ENCODE peak calls at places on chromosome 3, in nine cellular contexts. X, B, Z, T, M, P, S, K and F are unnamed samples.

GRCh38 chr3:19901337-19901736 is 32.7 kb downstream of the EFHB start:
- DNase-seq in X (peak), T (no peak), P (no peak), B (no peak), Z (no peak), S (no peak), M (no peak), K (no peak), F (no peak)

GRCh38 chr3:149000207-149000745 is 8.9 kb downstream of the GYG1 start:
- DNase-seq in T (no peak), X (no peak), B (no peak), M (no peak), P (no peak), K (no peak), Z (no peak), S (no peak), F (no peak)

GRCh38 chr3:82353281-82354171 is 592.1 kb upstream of the GBE1 start:
- DNase-seq in T (no peak), X (no peak), M (no peak), K (no peak), B (no peak), Z (no peak), P (no peak), S (no peak), F (no peak)

GRCh38 chr3:61637088-61638051 is 76.0 kb downstream of the PTPRG start:
- DNase-seq in M (no peak), B (no peak), P (no peak), T (peak), K (no peak), X (peak), Z (no peak), S (no peak), F (no peak)

GRCh38 chr3:154235330-154235729 is 89.0 kb downstream of the DHX36 start:
- DNase-seq in X (no peak), T (no peak), K (no peak), B (no peak), Z (no peak), S (no peak), M (no peak), P (no peak), F (no peak)

GRCh38 chr3:171307988-171308387 is 152.2 kb downstream of the TNIK start:
- DNase-seq in T (no peak), Z (no peak), B (no peak), S (no peak), M (no peak), X (no peak), K (no peak), P (no peak), F (no peak)

GRCh38 chr3:167913218-167913902 is 177.8 kb downstream of the SERPINI1 start:
- DNase-seq in T (no peak), S (no peak), X (peak), K (no peak), P (no peak), Z (peak), B (peak), M (peak), F (no peak)

GRCh38 chr3:34237946-34238345 is 439.5 kb downstream of the PDCD6IP start:
- DNase-seq in S (no peak), K (no peak), B (no peak), Z (no peak), P (no peak), M (no peak), T (no peak), X (no peak), F (no peak)

GRCh38 chr3:186340211-186340610 is 21.8 kb downstream of the DGKG start:
- DNase-seq in M (no peak), K (no peak), X (no peak), S (no peak), B (no peak), Z (no peak), T (no peak), P (no peak), F (no peak)

GRCh38 chr3:120894285-120894684 is 13.7 kb upstream of the STXBP5L start:
- DNase-seq in S (no peak), B (no peak), Z (peak), K (no peak), P (no peak), T (no peak), M (no peak), X (peak), F (no peak)

GRCh38 chr3:11808231-11808630 is 38.5 kb downstream of the TAMM41 start:
- DNase-seq in Z (no peak), T (no peak), K (no peak), M (no peak), P (no peak), X (no peak), S (no peak), B (no peak), F (no peak)

GRCh38 chr3:36908647-36909180 is 36.1 kb downstream of the TRANK1 start:
- DNase-seq in T (no peak), Z (no peak), X (no peak), K (no peak), B (no peak), M (no peak), P (no peak), S (no peak), F (peak)

GRCh38 chr3:125059488-125060245 is 3.9 kb upstream of the HEG1 start:
- DNase-seq in T (no peak), S (no peak), Z (no peak), B (no peak), K (no peak), M (no peak), P (no peak), X (peak), F (no peak)

DNA sequence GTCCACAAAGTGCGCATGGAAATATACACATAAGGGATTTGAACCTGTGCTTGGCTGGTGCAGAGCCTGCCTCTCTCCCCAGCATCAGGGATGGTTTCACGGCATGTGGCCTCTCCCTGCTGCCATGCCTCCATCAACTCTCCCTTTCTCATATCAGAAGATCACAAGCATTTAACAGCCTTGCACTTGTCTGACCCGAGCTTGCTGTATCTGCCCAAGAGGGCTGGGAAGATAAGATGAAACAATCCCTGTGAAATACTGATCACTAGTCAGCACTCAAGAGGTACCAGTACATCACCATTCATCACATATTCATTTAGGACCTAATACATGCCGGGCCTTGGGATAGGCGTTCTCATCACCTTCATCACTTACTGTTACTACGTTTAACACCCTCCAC is 107.6 kb upstream of the ARHGEF3 start:
- DNase-seq in S (no peak), T (no peak), M (no peak), B (no peak), P (no peak), Z (no peak), K (no peak), X (no peak), F (no peak)
- TF ChIP-seq CTCF in S (no peak), T (no peak), M (no peak), B (no peak), P (no peak), Z (no peak), K (no peak), X (no peak), F (no peak)

GRCh38 chr3:12896206-12896697 is 54.9 kb upstream of the RPL32 start:
- DNase-seq in K (no peak), X (peak), S (no peak), M (no peak), B (peak), P (no peak), Z (no peak), T (no peak), F (no peak)
- TF ChIP-seq CTCF in K (no peak), X (peak), S (no peak), M (no peak), B (no peak), P (no peak), Z (no peak), T (no peak), F (no peak)

GRCh38 chr3:123447416-123447748 is 1.5 kb downstream of the ADCY5 start:
- DNase-seq in S (peak), M (no peak), X (no peak), K (no peak), B (no peak), P (no peak), Z (no peak), T (no peak), F (no peak)

GRCh38 chr3:123448503-123449091 is at the start of gene ADCY5:
- DNase-seq in T (peak), B (no peak), Z (peak), P (no peak), X (no peak), K (no peak), S (peak), M (peak), F (no peak)

GRCh38 chr3:123449092-123449985 is 449 bp upstream of the ADCY5 start:
- DNase-seq in P (no peak), S (peak), M (peak), Z (peak), K (no peak), B (no peak), X (peak), T (peak), F (no peak)

GRCh38 chr3:123446610-123447109 is 2.2 kb downstream of the ADCY5 start:
- DNase-seq in P (no peak), B (no peak), M (no peak), K (no peak), X (no peak), T (no peak), Z (no peak), S (peak), F (no peak)

GRCh38 chr3:123447749-123448502 is 964 bp downstream of the ADCY5 start:
- DNase-seq in B (no peak), P (no peak), M (peak), S (no peak), T (peak), X (no peak), K (no peak), Z (peak), F (no peak)
- TF ChIP-seq CTCF in B (no peak), P (no peak), M (no peak), S (no peak), T (peak), X (no peak), K (no peak), Z (no peak), F (no peak)

DNA sequence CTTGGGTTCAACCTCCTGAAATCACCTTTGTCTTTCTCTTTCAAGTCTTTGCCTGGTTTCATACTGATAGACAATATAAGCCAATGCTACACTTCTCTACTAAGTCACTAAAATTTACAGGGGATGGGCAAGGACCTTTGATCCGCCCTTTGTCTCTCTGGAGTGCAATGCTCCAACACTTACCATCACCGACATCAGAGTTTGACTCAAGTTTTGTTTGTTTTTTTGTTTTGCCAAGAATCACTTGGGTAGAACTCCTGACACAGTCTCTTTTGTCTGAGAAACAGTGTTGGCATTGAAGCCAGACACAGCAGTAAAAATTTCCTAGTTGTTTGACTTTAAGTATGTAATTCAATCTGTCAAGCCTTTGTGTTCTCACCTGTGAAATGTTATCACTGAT is 29.3 kb downstream of the NFKBIZ start:
- DNase-seq in P (no peak), K (no peak), S (no peak), T (no peak), M (no peak), B (no peak), X (no peak), Z (no peak), F (no peak)
- TF ChIP-seq CTCF in P (no peak), K (no peak), S (no peak), T (no peak), M (no peak), B (no peak), X (no peak), Z (no peak), F (no peak)

DNA sequence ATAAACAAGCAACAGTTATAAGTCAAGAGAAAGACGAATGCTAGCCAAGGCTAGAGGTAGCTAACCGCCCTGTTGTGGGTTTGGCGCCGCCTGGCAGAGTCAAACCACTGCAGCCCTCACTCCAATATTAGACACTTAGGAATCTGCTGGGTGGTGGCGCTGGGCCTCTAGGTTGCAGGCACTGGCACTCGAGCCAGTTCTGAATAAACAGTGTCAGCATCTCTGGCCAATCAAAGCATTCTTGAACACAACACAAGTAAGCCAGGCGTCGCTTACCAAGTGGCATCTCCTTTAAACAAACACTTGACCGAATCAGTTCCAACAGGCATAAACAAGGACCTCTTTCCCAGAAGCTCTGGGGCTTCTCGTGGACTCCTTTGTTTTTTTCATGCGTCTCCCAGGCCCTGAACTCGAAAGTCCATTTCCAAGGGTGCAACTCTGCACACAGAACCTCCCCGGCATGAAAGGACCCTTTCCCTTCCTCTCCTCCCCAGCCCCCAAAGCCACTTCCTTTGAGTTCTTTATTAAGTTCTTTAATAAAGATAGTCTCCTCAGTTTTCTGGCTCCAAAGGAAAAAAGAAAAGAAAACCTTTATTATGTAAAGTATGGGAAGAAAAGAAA is 82.3 kb downstream of the LRIG1 start:
- DNase-seq in T (peak), M (no peak), P (no peak), Z (no peak), K (no peak), X (no peak), B (peak), S (no peak), F (no peak)
- TF ChIP-seq CTCF in T (no peak), M (no peak), P (no peak), Z (no peak), K (no peak), X (no peak), B (peak), S (no peak), F (no peak)

DNA sequence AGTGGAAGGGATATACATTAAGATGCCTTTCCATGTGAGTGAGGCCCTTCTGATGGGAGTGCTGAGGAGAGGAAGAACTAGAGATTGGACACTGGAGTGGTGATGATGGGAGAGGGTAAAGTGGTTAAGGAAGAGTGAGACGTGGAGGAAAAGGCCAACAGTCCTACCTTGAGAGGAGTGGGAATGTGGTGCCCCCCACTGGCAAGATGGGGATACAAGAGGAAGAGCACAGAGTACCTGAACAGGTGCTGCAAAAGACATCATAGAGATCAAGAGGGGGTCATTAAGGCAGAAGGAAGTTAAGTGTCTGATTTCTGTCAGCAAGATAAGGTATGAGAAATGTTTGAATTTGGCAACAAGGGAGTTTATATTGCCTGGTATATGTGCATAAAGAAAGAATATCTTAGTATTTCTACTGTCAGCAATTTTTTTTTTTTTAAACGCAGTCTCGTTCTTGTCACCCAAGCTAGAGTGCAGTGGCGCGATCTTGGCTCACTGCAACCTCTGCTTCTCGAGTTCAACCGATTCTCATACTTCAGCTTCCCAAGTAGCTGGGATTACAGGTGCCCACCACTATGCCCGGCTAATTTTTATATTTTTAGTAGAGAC is 34.0 kb downstream of the ARIH2 start:
- DNase-seq in M (peak), S (no peak), X (peak), P (no peak), Z (peak), K (no peak), T (peak), B (peak), F (no peak)
- TF ChIP-seq CTCF in M (peak), S (peak), X (peak), P (peak), Z (peak), K (peak), T (peak), B (peak), F (no peak)